ENCODE peak calls at places on chromosomes 7 and 10, in seven cellular contexts. One of them, this sample, is unnamed.

GRCh38 chr10:70347321-70347720 is 35.1 kb downstream of the LRRC20 start:
- DNase-seq in GM12865: no peak
- DNase-seq in activated gamma-delta T cell treated with Interleukin-2 at 50 U/mL for 16 hours: no peak
- DNase-seq in HFF-Myc: no peak
- DNase-seq in neuronal stem cell: no peak
- DNase-seq in nucleus accumbens: no peak
- DNase-seq in foreskin fibroblast: no peak
- DNase-seq in this sample: no peak

GRCh38 chr10:11024596-11024995 is 6.9 kb downstream of the CELF2 start:
- DNase-seq in foreskin fibroblast: peak
- DNase-seq in activated gamma-delta T cell treated with Interleukin-2 at 50 U/mL for 16 hours: no peak
- DNase-seq in nucleus accumbens: no peak
- DNase-seq in HFF-Myc: no peak
- DNase-seq in GM12865: no peak
- DNase-seq in neuronal stem cell: no peak
- DNase-seq in this sample: no peak

GRCh38 chr7:1007901-1008300 is 24.9 kb downstream of the CYP2W1 start:
- DNase-seq in foreskin fibroblast: no peak
- DNase-seq in activated gamma-delta T cell treated with Interleukin-2 at 50 U/mL for 16 hours: no peak
- DNase-seq in GM12865: no peak
- DNase-seq in nucleus accumbens: no peak
- DNase-seq in HFF-Myc: no peak
- DNase-seq in neuronal stem cell: no peak
- DNase-seq in this sample: no peak

GRCh38 chr7:114375914-114376313 is 38.7 kb upstream of the FOXP2 start:
- DNase-seq in neuronal stem cell: no peak
- DNase-seq in nucleus accumbens: no peak
- DNase-seq in activated gamma-delta T cell treated with Interleukin-2 at 50 U/mL for 16 hours: no peak
- DNase-seq in HFF-Myc: no peak
- DNase-seq in GM12865: no peak
- DNase-seq in foreskin fibroblast: no peak
- DNase-seq in this sample: no peak

GRCh38 chr10:71067098-71067760 is 145.1 kb upstream of the UNC5B start:
- DNase-seq in HFF-Myc: no peak
- DNase-seq in activated gamma-delta T cell treated with Interleukin-2 at 50 U/mL for 16 hours: no peak
- DNase-seq in foreskin fibroblast: no peak
- DNase-seq in GM12865: no peak
- DNase-seq in nucleus accumbens: peak
- DNase-seq in neuronal stem cell: no peak
- DNase-seq in this sample: no peak

GRCh38 chr7:78139335-78139734 is 340.8 kb downstream of the PHTF2 start:
- DNase-seq in nucleus accumbens: no peak
- DNase-seq in activated gamma-delta T cell treated with Interleukin-2 at 50 U/mL for 16 hours: no peak
- DNase-seq in HFF-Myc: peak
- DNase-seq in foreskin fibroblast: peak
- DNase-seq in GM12865: no peak
- DNase-seq in neuronal stem cell: no peak
- DNase-seq in this sample: no peak

GRCh38 chr7:20834656-20835055 is 48.0 kb upstream of the SP8 start:
- DNase-seq in foreskin fibroblast: no peak
- DNase-seq in GM12865: no peak
- DNase-seq in nucleus accumbens: no peak
- DNase-seq in activated gamma-delta T cell treated with Interleukin-2 at 50 U/mL for 16 hours: no peak
- DNase-seq in neuronal stem cell: no peak
- DNase-seq in HFF-Myc: no peak
- DNase-seq in this sample: no peak

GRCh38 chr10:110455440-110455839 is 42.3 kb upstream of the DUSP5 start:
- DNase-seq in HFF-Myc: no peak
- DNase-seq in GM12865: peak
- DNase-seq in nucleus accumbens: no peak
- DNase-seq in activated gamma-delta T cell treated with Interleukin-2 at 50 U/mL for 16 hours: no peak
- DNase-seq in neuronal stem cell: no peak
- DNase-seq in foreskin fibroblast: no peak
- DNase-seq in this sample: no peak

GRCh38 chr10:7861509-7862120 is 43.3 kb downstream of the TAF3 start:
- DNase-seq in foreskin fibroblast: no peak
- DNase-seq in nucleus accumbens: no peak
- DNase-seq in GM12865: no peak
- DNase-seq in activated gamma-delta T cell treated with Interleukin-2 at 50 U/mL for 16 hours: no peak
- DNase-seq in HFF-Myc: no peak
- DNase-seq in neuronal stem cell: no peak
- DNase-seq in this sample: no peak

GRCh38 chr10:89845541-89846275 is 144.3 kb downstream of the KIF20B start:
- DNase-seq in foreskin fibroblast: no peak
- DNase-seq in activated gamma-delta T cell treated with Interleukin-2 at 50 U/mL for 16 hours: no peak
- DNase-seq in GM12865: no peak
- DNase-seq in HFF-Myc: no peak
- DNase-seq in nucleus accumbens: no peak
- DNase-seq in neuronal stem cell: no peak
- DNase-seq in this sample: no peak